ENCODE peak calls at places on chromosomes 4 and X, in four cellular contexts. Z, U, H and X are unnamed samples. For H3K27me3, the result is how much of the 10 kb centered on the place peaks cover.

GRCh38 chrX:63764946-63765345 is 20.1 kb downstream of the ARHGEF9 start:
- DNase-seq in Z (no peak), H (no peak), U (no peak), X (no peak)

GRCh38 chr4:168645933-168646768 is 149.3 kb downstream of the PALLD start:
- DNase-seq in Z (no peak), U (no peak), H (no peak), X (no peak)

GRCh38 chrX:152165033-152165743 is 26.8 kb upstream of the MAGEA10 start:
- DNase-seq in U (no peak), H (no peak), Z (no peak), X (no peak)

GRCh38 chrX:41889317-41890025 is 33.9 kb downstream of the CASK start:
- DNase-seq in U (no peak), H (no peak), Z (no peak), X (no peak)

GRCh38 chr4:182555997-182556418 is 312.8 kb downstream of the TENM3 start:
- DNase-seq in H (no peak), U (peak), Z (no peak), X (no peak)

GRCh38 chrX:101397779-101398178 is 7.0 kb downstream of the RPL36A start:
- DNase-seq in Z (no peak), U (peak), H (no peak), X (no peak)

GRCh38 chr4:176306837-176307590 is 12.8 kb upstream of the SPCS3 start:
- DNase-seq in Z (no peak), U (no peak), H (no peak), X (no peak)

GRCh38 chrX:23756165-23756564 is 13.1 kb upstream of the ACOT9 start:
- DNase-seq in Z (no peak), U (peak), H (peak), X (peak)

GRCh38 chrX:153477458-153477857 is 7.1 kb upstream of the HAUS7 start:
- DNase-seq in U (no peak), Z (no peak), H (no peak), X (no peak)

GRCh38 chrX:31376408-31376807 is 304.6 kb upstream of the FTHL17 start:
- DNase-seq in U (no peak), Z (no peak), H (no peak), X (no peak)

GRCh38 chr4:187612211-187612780 is 383.3 kb upstream of the ZFP42 start:
- DNase-seq in U (no peak), Z (no peak), H (no peak), X (no peak)

GRCh38 chrX:72294497-72294896 is 11.2 kb downstream of the CITED1 start:
- DNase-seq in H (no peak), U (no peak), Z (no peak), X (no peak)

GRCh38 chrX:38800981-38801845 is at the start of gene MID1IP1:
- DNase-seq in H (peak), Z (peak), U (peak), X (peak)

GRCh38 chr4:1047976-1048780 is 36.8 kb downstream of the FGFRL1 start:
- DNase-seq in Z (no peak), H (no peak), U (peak), X (peak)

GRCh38 chrX:16970977-16971376 is 24.5 kb downstream of the REPS2 start:
- DNase-seq in Z (no peak), H (no peak), U (no peak), X (no peak)

GRCh38 chr4:31237242-31237641 is 517.1 kb downstream of the PCDH7 start:
- DNase-seq in U (no peak), H (no peak), Z (no peak), X (no peak)

GRCh38 chr4:6856391-6856790 is 53.2 kb upstream of the TBC1D14 start:
- DNase-seq in U (no peak), Z (no peak), H (no peak), X (no peak)

GRCh38 chr4:22465349-22465748 is 50.5 kb downstream of the ADGRA3 start:
- DNase-seq in Z (no peak), U (no peak), H (no peak), X (no peak)

GRCh38 chr4:153137168-153137567 is 67.1 kb upstream of the TRIM2 start:
- DNase-seq in H (no peak), U (peak), Z (no peak), X (no peak)

GRCh38 chr4:126137782-126138170 is 823.0 kb downstream of the FAT4 start:
- DNase-seq in H (no peak), Z (no peak), U (no peak), X (no peak)

GRCh38 chrX:135340827-135341226 is 31.5 kb downstream of the ETDC start:
- DNase-seq in H (no peak), U (no peak), Z (no peak), X (no peak)

GRCh38 chr4:40056722-40057539 is at the start of gene N4BP2:
- DNase-seq in U (peak), Z (peak), H (peak), X (peak)

GRCh38 chr4:76654796-76655195 is 219.8 kb downstream of the SHROOM3 start:
- DNase-seq in Z (no peak), H (no peak), U (no peak), X (no peak)

GRCh38 chr4:78058591-78059523 is 1.7 kb downstream of the FRAS1 start:
- DNase-seq in H (no peak), Z (peak), U (peak), X (peak)

GRCh38 chr4:32470087-32470585 is 1750.0 kb downstream of the PCDH7 start:
- DNase-seq in U (no peak), H (no peak), Z (no peak), X (no peak)

GRCh38 chrX:40571600-40571999 is 9.2 kb upstream of the ATP6AP2 start:
- DNase-seq in U (no peak), Z (no peak), H (no peak), X (no peak)

GRCh38 chr4:125022855-125023501 is 291.8 kb upstream of the FAT4 start:
- DNase-seq in Z (no peak), H (no peak), U (no peak), X (no peak)

GRCh38 chr4:112518675-112519074 is 2.7 kb upstream of the NEUROG2 start:
- DNase-seq in Z (no peak), H (no peak), U (no peak), X (no peak)

GRCh38 chr4:2042207-2042946 is 16.8 kb upstream of the NAT8L start:
- DNase-seq in Z (no peak), H (peak), U (peak), X (peak)

GRCh38 chr4:52822583-52823477 is 39.3 kb upstream of the RASL11B start:
- DNase-seq in H (no peak), Z (no peak), U (no peak), X (no peak)

GRCh38 chrX:68043713-68044438 is 389.4 kb downstream of the OPHN1 start:
- DNase-seq in Z (no peak), U (no peak), H (no peak), X (no peak)

GRCh38 chrX:68045008-68045577 is 388.2 kb downstream of the OPHN1 start:
- DNase-seq in Z (no peak), U (no peak), H (no peak), X (no peak)

DNA sequence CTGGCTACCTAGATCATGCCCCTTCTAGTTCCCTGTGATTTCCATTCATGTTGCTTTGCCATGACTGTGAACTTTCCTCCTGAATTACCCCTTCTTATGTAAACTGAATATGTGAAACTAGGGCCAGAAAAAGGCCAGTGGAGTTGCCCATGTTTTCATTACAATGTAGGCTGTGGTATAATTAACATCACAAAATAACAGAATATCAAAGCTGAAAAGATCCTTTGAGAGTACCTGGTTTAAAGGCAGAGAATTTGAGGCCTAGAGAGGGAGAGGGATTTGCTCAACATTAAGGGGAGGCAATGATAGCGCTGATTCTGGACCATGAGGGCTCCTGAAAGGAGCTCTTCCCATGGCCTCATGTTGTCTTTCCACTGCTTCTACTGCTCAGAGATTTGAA is 392.2 kb downstream of the OPHN1 start:
- DNase-seq in U (no peak), H (no peak), Z (no peak), X (peak)
- H3K27me3 ChIP-seq in U (under half), H (under half), Z (under half), X (under half)

GRCh38 chr4:54017308-54017707 is 47.1 kb downstream of the CHIC2 start:
- DNase-seq in Z (no peak), U (no peak), H (no peak), X (peak)
- H3K4me3 ChIP-seq in Z (no peak), U (no peak), H (no peak), X (no peak)

DNA sequence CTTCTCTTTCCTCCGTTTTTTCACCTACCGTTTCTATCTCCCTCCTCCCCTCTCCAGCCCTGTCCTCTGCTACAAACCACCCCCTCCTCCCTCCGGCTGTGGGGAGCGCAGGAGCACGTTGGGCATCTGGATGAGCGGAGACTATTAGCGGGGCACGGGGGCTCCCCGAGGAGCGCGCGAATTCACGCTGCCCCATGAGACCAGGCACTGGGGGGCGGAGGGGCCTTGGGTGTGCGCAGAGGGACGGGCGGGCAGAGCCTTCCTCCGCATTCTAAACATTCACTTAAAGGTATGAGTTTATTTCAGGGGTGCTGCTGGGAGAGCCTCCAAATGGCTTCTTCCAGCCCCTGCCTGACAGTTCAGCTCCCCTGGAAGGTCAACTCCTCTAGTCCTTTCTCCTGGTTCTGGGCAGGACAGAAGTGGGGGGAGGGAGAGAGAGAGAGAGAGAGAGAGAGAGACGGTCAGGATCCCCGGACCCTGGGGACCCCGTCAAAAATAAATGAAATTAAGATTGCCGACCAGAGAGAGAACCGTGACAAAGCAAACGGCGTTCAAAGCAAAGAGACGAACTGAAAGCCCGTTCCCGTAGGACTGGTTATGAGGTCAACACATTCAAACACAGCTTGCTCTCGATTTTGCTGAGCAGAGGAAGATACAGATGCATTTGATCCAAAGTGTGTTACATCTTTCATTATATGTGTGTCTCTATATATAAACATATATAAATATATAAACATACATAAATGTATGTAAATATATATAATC is 5.0 kb downstream of the SHOX start:
- DNase-seq in H (no peak), U (peak), Z (no peak), X (peak)
- H3K27me3 ChIP-seq in H (under half), U (half or more), Z (under half), X (half or more)

DNA sequence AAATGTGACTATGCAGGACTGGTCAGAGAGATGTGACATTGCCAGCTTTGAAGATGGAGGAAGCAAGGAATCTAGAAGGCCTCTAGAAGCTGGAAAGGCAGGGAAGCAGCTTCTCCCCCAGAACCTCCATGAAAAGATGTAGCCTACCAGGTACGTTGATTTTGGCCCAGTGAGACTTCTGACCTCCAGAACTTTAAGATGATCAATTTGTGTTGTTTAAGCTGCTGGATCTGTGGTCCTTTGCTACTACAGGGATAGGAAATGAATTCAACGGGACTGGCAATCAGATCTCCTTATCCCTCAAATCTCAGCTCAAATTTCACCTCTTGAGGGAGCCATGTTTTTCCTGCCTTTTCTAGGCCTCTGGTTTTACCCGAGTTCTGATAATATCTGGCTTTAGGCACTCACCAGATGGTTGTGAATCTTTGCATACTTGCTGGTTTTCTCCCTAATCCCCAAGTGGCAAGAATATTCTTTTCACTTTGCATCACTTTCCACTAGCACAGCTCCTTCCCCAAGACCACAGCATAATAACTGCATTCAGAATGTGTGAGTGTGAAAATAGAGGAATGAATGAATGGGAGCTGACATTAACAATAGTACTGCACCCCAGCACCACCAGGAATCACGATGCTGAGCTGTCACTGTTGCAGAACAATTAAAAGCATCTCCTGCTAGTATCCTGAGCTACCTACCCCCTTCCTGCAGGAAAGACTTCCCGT is 25.5 kb upstream of the TMSB4X start:
- DNase-seq in H (no peak), Z (no peak), U (no peak), X (no peak)
- H3K4me3 ChIP-seq in H (no peak), Z (peak), U (no peak), X (no peak)

DNA sequence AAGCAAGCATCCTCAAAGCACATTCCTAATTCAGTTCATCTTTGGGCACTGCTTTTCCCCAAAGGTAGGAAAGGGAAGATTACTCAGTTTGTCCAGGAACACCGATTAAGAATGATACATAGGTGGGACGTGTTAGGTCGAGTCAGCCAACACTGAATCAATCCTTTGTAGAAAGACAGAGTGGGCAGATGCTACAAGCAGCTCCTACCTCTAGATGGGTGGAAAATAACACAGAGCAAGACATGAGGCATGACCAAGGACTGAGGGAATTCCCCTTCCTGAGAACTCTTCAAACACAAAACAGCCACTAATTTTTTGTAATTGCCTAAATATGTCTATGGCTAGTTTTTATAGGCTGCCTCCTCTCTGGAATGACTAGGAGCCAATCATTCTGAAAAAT is 331.7 kb downstream of the HNRNPD start:
- DNase-seq in U (no peak), Z (no peak), H (no peak), X (no peak)
- H3K27me3 ChIP-seq in U (under half), Z (under half), H (under half), X (under half)

DNA sequence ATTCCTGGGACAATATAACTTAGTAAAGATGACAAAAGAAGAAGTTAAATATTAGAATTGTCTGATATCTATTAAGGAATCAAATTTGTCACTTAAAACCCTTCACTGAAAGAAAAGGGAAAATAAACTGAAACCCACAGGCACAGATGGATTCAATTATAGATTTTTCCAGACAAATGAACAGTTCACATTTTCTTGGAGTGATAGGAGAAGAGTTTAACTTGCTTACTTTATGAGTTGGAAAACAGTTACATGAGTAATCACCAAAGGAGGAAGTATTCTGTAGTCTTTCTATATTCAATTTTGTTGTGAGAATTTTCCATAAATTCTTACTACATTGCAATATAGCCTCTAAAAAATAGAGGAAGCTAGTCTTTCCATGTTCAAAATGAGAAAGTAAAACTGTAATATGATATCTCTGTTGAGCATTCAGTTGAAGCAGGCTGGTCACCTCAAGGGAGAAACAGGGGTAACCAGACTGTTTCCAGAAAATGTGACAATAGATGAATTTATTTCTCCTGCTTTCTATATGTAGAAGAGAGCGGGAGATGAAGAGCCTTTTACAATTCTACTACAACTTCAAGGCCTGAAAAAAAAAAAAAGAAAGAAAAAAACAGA is 330.3 kb upstream of the EPHA5 start:
- DNase-seq in U (no peak), H (no peak), Z (no peak), X (no peak)
- H3K4me3 ChIP-seq in U (no peak), H (no peak), Z (no peak), X (no peak)